ENCODE peak calls at places on chromosome 11, in four cellular contexts. One of them, this sample, is unnamed.

GRCh38 chr11:45335434-45335833 is 49.3 kb upstream of the SYT13 start:
- DNase-seq in GM12878: no peak
- DNase-seq in K562: no peak
- DNase-seq in HepG2: no peak
- DNase-seq in this sample: no peak

GRCh38 chr11:127042445-127042844 is 41.9 kb upstream of the KIRREL3 start:
- DNase-seq in K562: no peak
- DNase-seq in GM12878: no peak
- DNase-seq in HepG2: no peak
- DNase-seq in this sample: no peak

GRCh38 chr11:19460718-19461405 is 220.1 kb upstream of the E2F8 start:
- DNase-seq in GM12878: no peak
- DNase-seq in HepG2: no peak
- DNase-seq in K562: no peak
- DNase-seq in this sample: no peak

GRCh38 chr11:75014129-75014528 is 25.4 kb downstream of the NEU3 start:
- DNase-seq in HepG2: no peak
- DNase-seq in GM12878: no peak
- DNase-seq in K562: peak; percentile 45
- DNase-seq in this sample: no peak

GRCh38 chr11:68994891-68995280 is 14.1 kb upstream of the MRGPRD start:
- DNase-seq in K562: no peak
- DNase-seq in GM12878: no peak
- DNase-seq in HepG2: no peak
- DNase-seq in this sample: no peak

GRCh38 chr11:106032861-106033260 is 10.8 kb upstream of the MSANTD4 start:
- DNase-seq in GM12878: no peak
- DNase-seq in HepG2: no peak
- DNase-seq in K562: no peak
- DNase-seq in this sample: no peak

GRCh38 chr11:92703431-92703830 is 266.0 kb upstream of the MTNR1B start:
- DNase-seq in HepG2: no peak
- DNase-seq in GM12878: no peak
- DNase-seq in K562: no peak
- DNase-seq in this sample: no peak

GRCh38 chr11:63766501-63767270 is 1.9 kb downstream of the ZFTA start:
- DNase-seq in K562: no peak
- DNase-seq in HepG2: peak; percentile 47
- DNase-seq in GM12878: no peak
- DNase-seq in this sample: no peak

GRCh38 chr11:66420671-66421476 is at the start of gene NPAS4:
- DNase-seq in K562: no peak
- DNase-seq in GM12878: no peak
- DNase-seq in HepG2: no peak
- DNase-seq in this sample: peak; percentile 74

GRCh38 chr11:17386331-17387084 is 2.0 kb downstream of the KCNJ11 start:
- DNase-seq in K562: peak; percentile 69
- DNase-seq in GM12878: no peak
- DNase-seq in HepG2: peak; percentile 43
- DNase-seq in this sample: peak; percentile 73

GRCh38 chr11:120512727-120513435 is 1.3 kb downstream of the GRIK4 start:
- DNase-seq in HepG2: no peak
- DNase-seq in GM12878: no peak
- DNase-seq in K562: no peak
- DNase-seq in this sample: no peak

GRCh38 chr11:67275606-67276409 is 9.5 kb downstream of the GRK2 start:
- DNase-seq in GM12878: no peak
- DNase-seq in K562: no peak
- DNase-seq in HepG2: no peak
- DNase-seq in this sample: no peak

GRCh38 chr11:636511-637332 is at the start of gene DRD4:
- DNase-seq in GM12878: no peak
- DNase-seq in HepG2: no peak
- DNase-seq in K562: no peak
- DNase-seq in this sample: peak; percentile 65
- TF ChIP-seq EZH2 in GM12878: no peak
- TF ChIP-seq EZH2 in HepG2: no peak
- TF ChIP-seq EZH2 in K562: no peak
- TF ChIP-seq EZH2 in this sample: peak; percentile 56

DNA sequence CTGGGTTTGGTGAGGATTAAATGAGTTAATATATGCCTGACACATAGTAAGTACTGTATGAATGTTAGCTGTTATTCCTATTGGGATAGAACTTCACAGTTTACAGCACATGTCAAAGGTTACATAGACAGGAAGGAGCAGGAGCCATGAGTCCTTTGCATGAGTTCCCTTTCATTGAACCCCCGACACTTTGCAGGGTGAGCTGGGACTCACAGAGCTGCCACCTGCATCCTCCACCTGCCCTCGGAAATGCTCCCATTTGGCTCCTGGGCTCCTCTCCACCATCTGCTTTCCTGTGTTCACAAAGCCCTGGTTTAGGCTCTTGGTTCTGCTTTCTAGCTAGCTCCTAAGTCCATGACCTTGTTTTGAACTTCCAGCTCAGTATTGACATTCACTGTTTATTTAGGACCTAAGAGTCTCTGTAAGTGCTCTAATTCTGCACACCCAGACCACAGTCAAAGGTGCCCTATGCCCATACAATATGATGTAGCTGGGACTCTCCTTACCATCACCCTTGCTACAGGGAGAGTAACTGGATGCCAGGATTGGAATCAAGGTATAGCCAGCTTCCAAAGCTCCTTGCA is 61.5 kb downstream of the CSNK2A3 start:
- DNase-seq in HepG2: peak; percentile 19
- DNase-seq in GM12878: no peak
- DNase-seq in K562: no peak
- DNase-seq in this sample: no peak
- TF ChIP-seq JUNB in HepG2: no peak
- TF ChIP-seq JUNB in GM12878: no peak
- TF ChIP-seq JUNB in K562: no peak
- TF ChIP-seq JUNB in this sample: no peak

DNA sequence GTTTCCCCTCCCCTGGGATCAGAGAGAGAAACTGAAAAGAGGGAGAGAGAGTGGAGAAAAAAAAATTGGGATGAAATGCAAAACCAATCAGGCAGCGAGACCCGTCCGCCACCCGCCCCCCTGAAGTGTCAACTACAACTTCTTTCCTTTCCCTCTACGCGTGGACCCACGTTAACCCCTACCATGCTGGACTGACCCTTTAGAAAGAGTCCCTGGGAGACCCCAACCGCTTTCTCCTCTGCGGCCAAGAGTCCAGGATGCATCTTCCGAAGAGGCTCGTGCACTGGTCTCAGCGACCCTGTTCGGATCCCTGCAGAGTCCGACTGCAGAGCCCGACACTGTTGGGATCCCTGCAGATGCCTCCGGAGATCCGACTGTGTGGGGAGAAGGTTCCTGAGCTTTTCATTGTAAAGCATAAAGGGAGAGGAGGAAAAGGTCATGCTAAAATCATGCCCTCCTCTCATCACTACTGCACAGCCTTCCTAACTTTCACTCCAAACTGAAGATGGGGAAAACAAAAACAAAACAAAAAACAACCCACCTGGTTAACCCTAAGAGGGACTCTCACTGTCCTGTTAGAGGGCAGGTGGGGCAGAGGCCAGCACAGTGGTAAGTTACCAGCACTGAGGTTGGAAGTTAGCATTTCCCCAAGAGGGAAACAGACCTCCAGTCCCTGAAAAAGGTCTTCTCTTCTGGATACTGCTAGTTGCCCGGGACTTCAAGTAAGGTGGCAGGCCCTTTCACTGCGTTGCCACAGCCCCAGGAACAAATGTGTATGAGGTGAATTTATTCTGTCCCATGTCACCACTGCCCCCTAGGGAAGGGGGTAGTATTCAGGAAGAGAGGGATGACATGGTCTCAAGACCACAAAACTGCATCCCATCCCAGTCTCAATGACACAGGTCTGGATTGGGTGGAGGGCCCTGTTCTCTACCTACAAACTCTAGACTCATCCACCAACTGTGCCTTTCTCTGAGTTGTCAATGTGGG is 578 bp upstream of the ADAMTS8 start:
- DNase-seq in K562: no peak
- DNase-seq in GM12878: no peak
- DNase-seq in HepG2: no peak
- DNase-seq in this sample: peak; percentile 41
- TF ChIP-seq EZH2 in K562: no peak
- TF ChIP-seq EZH2 in GM12878: peak; percentile 94
- TF ChIP-seq EZH2 in HepG2: peak; percentile 84
- TF ChIP-seq EZH2 in this sample: peak; percentile 12

DNA sequence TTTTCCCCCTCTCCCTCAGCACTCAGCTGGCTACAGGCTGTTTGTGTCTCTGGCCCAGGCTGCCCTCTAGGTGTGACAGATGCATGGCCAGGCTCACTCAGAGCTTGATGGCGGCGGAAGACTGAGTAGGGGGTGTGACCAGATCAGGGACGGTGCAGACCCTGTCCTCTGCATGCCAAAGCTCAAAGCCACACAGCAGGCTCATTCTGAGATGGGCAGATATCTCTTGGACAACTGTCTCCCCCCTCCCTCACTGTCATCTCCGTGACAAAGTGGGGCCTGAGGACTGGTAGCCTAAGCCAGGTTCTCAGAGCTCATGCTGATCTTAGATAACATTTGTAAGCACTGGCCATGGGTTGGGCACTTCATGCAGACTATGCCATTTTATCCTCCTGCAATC is 231.3 kb downstream of the DSCAML1 start:
- DNase-seq in K562: no peak
- DNase-seq in HepG2: no peak
- DNase-seq in GM12878: no peak
- DNase-seq in this sample: no peak
- TF ChIP-seq JUNB in K562: no peak
- TF ChIP-seq JUNB in HepG2: no peak
- TF ChIP-seq JUNB in GM12878: no peak
- TF ChIP-seq JUNB in this sample: no peak

DNA sequence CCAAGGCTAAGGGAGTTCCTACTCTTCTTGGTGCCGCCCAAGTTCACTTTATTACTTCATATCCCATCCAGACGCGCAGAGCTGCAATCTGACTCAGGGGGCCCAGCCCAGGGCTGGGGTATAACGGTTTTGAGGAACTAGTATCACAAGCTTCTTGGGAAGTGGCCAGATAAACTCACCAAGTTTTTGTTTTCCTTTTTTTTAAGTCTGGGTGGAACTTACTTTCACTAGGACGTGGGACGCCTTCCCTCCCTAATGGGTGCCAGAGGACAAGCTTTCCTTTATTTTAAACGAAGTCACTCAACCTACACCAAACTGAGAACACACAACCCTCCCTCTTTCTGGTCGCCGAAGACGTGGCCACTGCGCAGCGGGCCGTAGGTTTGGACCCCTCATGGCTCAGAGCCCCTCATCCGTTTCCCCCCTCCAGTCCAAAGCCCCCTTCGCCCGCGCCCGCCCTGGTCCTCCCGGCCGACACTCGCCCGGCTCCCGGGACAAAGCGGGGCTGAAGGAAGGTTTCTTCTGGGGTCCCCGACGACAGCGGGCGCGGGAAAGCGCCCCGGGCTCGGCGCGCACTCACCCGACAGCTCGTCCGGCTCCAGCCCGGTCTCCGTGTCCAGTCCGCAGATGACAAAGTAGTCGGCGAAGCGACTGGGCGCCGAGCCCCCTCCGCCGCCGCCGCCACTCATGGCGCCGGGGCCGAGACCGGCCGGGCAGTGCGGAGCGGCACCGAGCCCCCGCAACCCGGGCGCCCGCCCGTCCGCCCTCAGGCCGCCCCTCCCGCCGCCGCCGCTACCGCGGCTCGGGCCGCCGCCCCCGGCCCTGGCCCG is 554 bp downstream of the DENND5A start:
- DNase-seq in GM12878: no peak
- DNase-seq in HepG2: no peak
- DNase-seq in K562: peak; percentile 42
- DNase-seq in this sample: peak; percentile 44
- TF ChIP-seq EZH2 in GM12878: no peak
- TF ChIP-seq EZH2 in HepG2: no peak
- TF ChIP-seq EZH2 in K562: no peak
- TF ChIP-seq EZH2 in this sample: no peak

DNA sequence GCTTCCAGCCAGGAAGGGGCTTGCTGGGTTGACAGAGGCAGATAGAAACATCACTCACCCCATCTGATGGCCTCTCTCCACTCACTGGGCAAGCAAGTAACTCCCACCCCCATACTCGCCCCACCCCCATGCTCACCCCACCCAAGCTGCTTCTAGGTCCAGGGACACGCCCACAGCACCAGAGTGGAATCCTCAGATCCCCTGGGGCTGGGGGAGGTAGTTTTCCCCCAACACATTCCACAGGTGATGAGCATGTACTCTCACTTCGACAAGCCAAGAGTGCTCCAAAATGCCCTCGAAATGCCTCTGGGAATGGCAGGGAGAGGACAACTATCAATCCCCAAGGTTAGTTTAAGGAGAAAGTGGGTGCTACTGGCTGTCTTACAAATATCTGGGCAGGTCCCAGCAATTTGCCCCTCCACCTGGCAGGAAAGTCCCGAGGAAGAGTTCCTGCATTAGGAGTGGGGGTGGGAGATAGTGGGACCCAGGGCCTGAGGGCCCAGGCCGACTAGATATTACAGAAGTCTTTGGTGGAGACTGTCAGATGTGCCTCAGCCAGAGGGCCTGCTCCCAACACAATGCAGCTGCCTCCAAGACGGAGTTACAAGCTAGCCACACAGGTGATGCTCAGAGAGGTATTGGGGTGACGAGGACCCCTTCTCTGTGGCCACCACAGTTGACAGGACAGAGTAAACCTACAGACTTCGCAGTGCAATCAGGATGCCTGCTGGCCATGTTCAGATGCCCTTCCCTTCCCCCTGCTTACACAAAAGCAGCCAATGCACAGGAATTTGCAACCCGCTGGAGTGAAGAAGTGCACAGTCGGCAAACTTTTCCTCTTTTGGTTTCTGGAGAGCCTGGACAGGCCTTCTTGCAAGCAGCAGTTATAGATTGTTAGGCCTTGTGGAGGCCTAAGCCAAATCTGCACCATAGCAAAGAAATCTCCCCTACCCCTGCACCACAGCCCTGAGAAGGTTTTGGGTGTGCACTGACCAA is 2.9 kb upstream of the LMO1 start:
- DNase-seq in HepG2: no peak
- DNase-seq in K562: no peak
- DNase-seq in GM12878: no peak
- DNase-seq in this sample: no peak
- TF ChIP-seq JUNB in HepG2: no peak
- TF ChIP-seq JUNB in K562: no peak
- TF ChIP-seq JUNB in GM12878: no peak
- TF ChIP-seq JUNB in this sample: no peak

GRCh38 chr11:1573077-1573846 is 1.2 kb upstream of the DUSP8 start:
- DNase-seq in HepG2: no peak
- DNase-seq in GM12878: no peak
- DNase-seq in K562: no peak
- DNase-seq in this sample: no peak
- TF ChIP-seq EZH2 in HepG2: no peak
- TF ChIP-seq EZH2 in GM12878: no peak
- TF ChIP-seq EZH2 in K562: no peak
- TF ChIP-seq EZH2 in this sample: no peak